ENCODE peak calls at places on chromosome 21, in six cellular contexts. S is HEK293T; M is D341Med; T is natural killer cell; W is ureter; B is stimulated activated CD4-positive, alpha-beta T cell treated with anti-CD3 and anti-CD28 coated beads, Interleukin-4, amount 100 ng/mL, for 1 hour. A is an unnamed sample.

GRCh38 chr21:40606341-40606740 is 240.6 kb downstream of the DSCAM start:
- DNase-seq in M (no peak), W (no peak), S (no peak), T (no peak), B (no peak), A (no peak)

GRCh38 chr21:19268634-19269138 is 865.1 kb upstream of the TMPRSS15 start:
- DNase-seq in S (no peak), W (no peak), B (no peak), T (no peak), M (no peak), A (no peak)

GRCh38 chr21:42530167-42530518 is 16.5 kb downstream of the SLC37A1 start:
- DNase-seq in W (no peak), M (no peak), T (no peak), B (no peak), S (no peak), A (peak)

GRCh38 chr21:31444061-31444460 is 100.0 kb upstream of the TIAM1 start:
- DNase-seq in T (no peak), B (no peak), M (no peak), W (no peak), S (no peak), A (no peak)

GRCh38 chr21:36428789-36429671 is 43.8 kb downstream of the CHAF1B start:
- DNase-seq in T (no peak), S (no peak), W (no peak), M (no peak), B (no peak), A (no peak)

GRCh38 chr21:35395728-35396127 is 346.6 kb upstream of the RUNX1 start:
- DNase-seq in M (no peak), B (no peak), T (no peak), S (no peak), W (no peak), A (no peak)

GRCh38 chr21:45056917-45057560 is 17.3 kb upstream of the ADARB1 start:
- DNase-seq in M (no peak), W (no peak), S (no peak), B (no peak), T (no peak), A (no peak)

GRCh38 chr21:45331521-45332257 is 44.0 kb upstream of the POFUT2 start:
- DNase-seq in S (no peak), W (no peak), T (no peak), M (no peak), B (no peak), A (no peak)

GRCh38 chr21:35611752-35612151 is 448.6 kb downstream of the SETD4 start:
- DNase-seq in S (no peak), T (no peak), B (no peak), M (no peak), W (no peak), A (no peak)

GRCh38 chr21:36150192-36150711 is 6.4 kb upstream of the DOP1B start:
- DNase-seq in M (no peak), T (no peak), B (no peak), S (no peak), W (no peak), A (peak)

GRCh38 chr21:43921602-43921978 is 56.6 kb downstream of the AGPAT3 start:
- DNase-seq in T (no peak), B (peak), W (no peak), S (no peak), M (no peak), A (peak)

GRCh38 chr21:38913120-38913975 is 107.6 kb downstream of the ETS2 start:
- DNase-seq in B (no peak), S (peak), W (peak), T (no peak), M (peak), A (no peak)

GRCh38 chr21:28396421-28396820 is 596.3 kb downstream of the LTN1 start:
- DNase-seq in T (no peak), W (no peak), M (no peak), S (no peak), B (no peak), A (no peak)

GRCh38 chr21:31289702-31290101 is 54.4 kb downstream of the TIAM1 start:
- DNase-seq in W (no peak), M (no peak), S (no peak), T (no peak), B (no peak), A (no peak)

GRCh38 chr21:33865176-33865575 is 50.4 kb downstream of the ATP5PO start:
- DNase-seq in W (no peak), M (no peak), B (no peak), T (no peak), S (no peak), A (no peak)

GRCh38 chr21:34513109-34513675 is 1.2 kb upstream of the KCNE1 start:
- DNase-seq in B (no peak), M (peak), S (no peak), W (no peak), T (no peak), A (no peak)

GRCh38 chr21:20729376-20729775 is 268.8 kb upstream of the NCAM2 start:
- DNase-seq in M (no peak), T (no peak), S (no peak), B (no peak), W (no peak), A (no peak)

GRCh38 chr21:38804617-38805281 is 980 bp upstream of the ETS2 start:
- DNase-seq in B (peak), M (peak), W (peak), T (no peak), S (no peak), A (peak)

GRCh38 chr21:16633851-16634521 is 878.9 kb upstream of the CXADR start:
- DNase-seq in S (no peak), B (no peak), T (no peak), M (no peak), W (no peak), A (no peak)